ENCODE peak calls at places on chromosomes 16 and 17, in four cellular contexts. H, Y, M and P are unnamed samples. For H3K9me3, the result is how much of the 10 kb centered on the place peaks cover.

GRCh38 chr17:49356320-49356719 is 5.7 kb downstream of the ZNF652 start:
- DNase-seq in Y (no peak), H (no peak), M (no peak), P (no peak)

GRCh38 chr16:53041196-53041977 is 11.3 kb downstream of the CHD9NB start:
- DNase-seq in H (peak), Y (peak), M (peak), P (no peak)

GRCh38 chr16:19681637-19682036 is 36.4 kb downstream of the KNOP1 start:
- DNase-seq in Y (no peak), M (no peak), H (no peak), P (no peak)

GRCh38 chr17:18172528-18173278 is 10.9 kb upstream of the ALKBH5 start:
- DNase-seq in M (no peak), H (no peak), Y (no peak), P (no peak)

GRCh38 chr17:6413073-6413472 is 21.8 kb downstream of the AIPL1 start:
- DNase-seq in M (no peak), H (no peak), Y (no peak), P (no peak)

GRCh38 chr17:27460196-27460725 is 4.0 kb downstream of the KSR1 start:
- DNase-seq in H (peak), Y (no peak), M (no peak), P (no peak)

GRCh38 chr16:89507219-89507833 is 877 bp upstream of the SPG7 start:
- DNase-seq in M (no peak), Y (peak), H (no peak), P (peak)

GRCh38 chr16:51410125-51410524 is 259.1 kb upstream of the SALL1 start:
- DNase-seq in Y (no peak), M (no peak), H (no peak), P (no peak)

GRCh38 chr16:56673916-56674315 is 4.3 kb downstream of the MT1H start:
- DNase-seq in M (no peak), H (peak), Y (peak), P (no peak)

GRCh38 chr17:7750321-7750821 is 32.8 kb downstream of the DNAH2 start:
- DNase-seq in H (no peak), Y (no peak), M (no peak), P (no peak)

GRCh38 chr17:510223-510917 is 157.8 kb upstream of the RPH3AL start:
- DNase-seq in Y (no peak), H (no peak), M (no peak), P (no peak)

GRCh38 chr17:35352284-35352683 is 21.1 kb downstream of the SLFN11 start:
- DNase-seq in M (no peak), Y (no peak), H (no peak), P (no peak)

GRCh38 chr16:86424413-86424812 is 85.9 kb upstream of the FOXF1 start:
- DNase-seq in H (no peak), M (no peak), Y (no peak), P (no peak)

GRCh38 chr17:8448310-8448709 is 12.6 kb downstream of the NDEL1 start:
- DNase-seq in H (no peak), Y (no peak), M (no peak), P (no peak)

GRCh38 chr16:49115956-49116355 is 165.7 kb downstream of the CBLN1 start:
- DNase-seq in Y (no peak), M (no peak), H (no peak), P (no peak)

GRCh38 chr16:54672500-54672899 is 258.2 kb upstream of the IRX5 start:
- DNase-seq in H (no peak), Y (no peak), M (no peak), P (no peak)

GRCh38 chr17:8436169-8436932 is 667 bp downstream of the NDEL1 start:
- DNase-seq in M (peak), H (peak), Y (peak), P (peak)

GRCh38 chr17:72151565-72152391 is 31.0 kb downstream of the SOX9 start:
- DNase-seq in H (peak), Y (peak), M (no peak), P (peak)

GRCh38 chr16:14196011-14196410 is 124.9 kb downstream of the MRTFB start:
- DNase-seq in H (no peak), M (no peak), Y (no peak), P (no peak)

GRCh38 chr16:77157773-77158172 is 33.2 kb upstream of the MON1B start:
- DNase-seq in M (no peak), H (no peak), Y (no peak), P (no peak)

GRCh38 chr16:380837-381787 is 666 bp downstream of the PGAP6 start:
- DNase-seq in H (peak), Y (no peak), M (peak), P (peak)

GRCh38 chr16:35795361-35796029 is 2336.1 kb downstream of the TP53TG3F start:
- DNase-seq in H (no peak), Y (no peak), M (no peak), P (no peak)

GRCh38 chr16:35797811-35798210 is 2338.4 kb downstream of the TP53TG3F start:
- DNase-seq in M (no peak), Y (no peak), H (no peak), P (no peak)

GRCh38 chr16:35788381-35788780 is 2329.0 kb downstream of the TP53TG3F start:
- DNase-seq in H (no peak), M (no peak), Y (no peak), P (no peak)

GRCh38 chr16:35792516-35793285 is 2333.3 kb downstream of the TP53TG3F start:
- DNase-seq in H (no peak), Y (no peak), M (no peak), P (no peak)
- H3K9me3 ChIP-seq in H (under half), Y (under half), M (under half), P (under half)

GRCh38 chr16:71453051-71453450 is 9.0 kb downstream of the ZNF23 start:
- DNase-seq in M (no peak), H (no peak), Y (no peak), P (no peak)
- H3K9me3 ChIP-seq in M (half or more), H (under half), Y (under half), P (under half)

DNA sequence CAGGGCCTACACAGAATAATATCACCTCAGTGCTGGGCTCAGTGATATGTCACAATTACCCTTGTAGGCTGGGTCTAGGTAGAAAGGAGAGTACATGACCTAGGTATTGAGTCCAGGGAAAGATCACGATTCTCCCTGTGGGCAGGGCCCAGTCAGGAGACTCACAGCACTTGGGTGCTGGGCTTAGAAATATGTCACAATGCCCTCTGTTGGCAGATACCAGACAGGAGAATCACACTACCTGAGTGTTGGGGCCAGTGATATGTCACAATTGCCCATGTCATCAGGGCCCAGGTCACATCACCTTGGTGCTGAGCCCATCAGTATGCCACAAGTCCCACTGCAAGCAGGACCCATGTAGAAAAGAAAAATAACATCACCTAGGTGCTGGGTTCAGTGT is 2105.5 kb downstream of the TP53TG3F start:
- DNase-seq in Y (no peak), M (no peak), H (no peak), P (no peak)
- H3K9me3 ChIP-seq in Y (under half), M (under half), H (under half), P (under half)

GRCh38 chr17:3316836-3317235 is 18.7 kb upstream of the OR3A1 start:
- DNase-seq in H (no peak), Y (no peak), M (no peak), P (no peak)
- H3K9me3 ChIP-seq in H (under half), Y (under half), M (under half), P (under half)

DNA sequence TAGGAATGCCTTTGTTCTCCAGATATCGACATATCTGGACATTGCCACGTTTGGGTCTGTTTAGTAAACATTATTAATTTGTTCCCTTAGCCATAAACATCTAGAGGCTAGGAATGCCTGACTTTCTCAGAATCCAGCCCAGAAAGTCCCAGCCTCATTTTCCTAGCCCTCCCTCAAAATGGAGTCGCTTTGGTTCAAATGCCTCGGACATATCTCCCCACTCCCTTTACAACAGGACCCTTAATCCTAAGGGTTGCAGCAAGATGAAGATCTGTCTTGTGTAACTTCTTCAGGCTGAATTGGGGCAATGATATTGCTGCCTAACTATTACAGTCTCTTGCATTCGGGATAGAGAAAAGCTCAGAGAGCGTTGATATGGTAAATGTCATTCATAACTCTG is 46.2 kb upstream of the ARL4D start:
- DNase-seq in Y (no peak), M (no peak), H (no peak), P (no peak)
- H3K9me3 ChIP-seq in Y (under half), M (under half), H (under half), P (under half)

GRCh38 chr16:35637683-35638082 is 2178.3 kb downstream of the TP53TG3F start:
- DNase-seq in H (no peak), M (no peak), Y (no peak), P (no peak)
- H3K9me3 ChIP-seq in H (under half), M (under half), Y (under half), P (under half)